ENCODE peak calls at places on chromosomes 1 and 21, in seven cellular contexts. Y, B, G, M, N, K and D are unnamed samples.

GRCh38 chr1:18668750-18669404 is 38.2 kb downstream of the PAX7 start:
- DNase-seq in K (no peak), M (no peak), Y (no peak), B (no peak), G (no peak), N (no peak), D (no peak)

GRCh38 chr1:91622586-91622985 is 121.9 kb downstream of the CDC7 start:
- DNase-seq in B (no peak), N (no peak), Y (no peak), M (no peak), G (no peak), K (no peak), D (no peak)

GRCh38 chr21:43585924-43586411 is 73.3 kb downstream of the HSF2BP start:
- DNase-seq in M (no peak), B (peak), N (no peak), G (peak), K (peak), Y (peak), D (peak)

GRCh38 chr1:18294437-18295176 is 186.1 kb upstream of the KLHDC7A start:
- DNase-seq in N (no peak), M (peak), Y (no peak), G (no peak), K (no peak), B (peak), D (peak)

GRCh38 chr21:17386498-17386897 is 126.3 kb upstream of the CXADR start:
- DNase-seq in K (no peak), N (no peak), M (no peak), B (peak), Y (no peak), G (no peak), D (no peak)

GRCh38 chr1:218671573-218671972 is 326.4 kb downstream of the TGFB2 start:
- DNase-seq in M (no peak), B (no peak), K (peak), Y (no peak), G (peak), N (no peak), D (no peak)

GRCh38 chr1:68725353-68725752 is 228.5 kb upstream of the DEPDC1 start:
- DNase-seq in B (no peak), K (no peak), Y (no peak), N (no peak), M (no peak), G (no peak), D (no peak)

GRCh38 chr1:153679337-153680119 is 1.0 kb downstream of the NPR1 start:
- DNase-seq in B (no peak), K (peak), G (no peak), N (no peak), Y (no peak), M (no peak), D (no peak)

GRCh38 chr1:163083690-163084089 is 14.5 kb downstream of the RGS4 start:
- DNase-seq in N (no peak), M (no peak), G (peak), K (peak), Y (no peak), B (no peak), D (no peak)

GRCh38 chr1:157415661-157416060 is 136.7 kb downstream of the FCRL5 start:
- DNase-seq in M (no peak), K (no peak), N (no peak), B (no peak), Y (no peak), G (no peak), D (no peak)

GRCh38 chr1:10814312-10814711 is 17.9 kb upstream of the CASZ1 start:
- DNase-seq in B (no peak), Y (no peak), M (no peak), G (no peak), K (no peak), N (no peak), D (no peak)

GRCh38 chr1:204574856-204575145 is 58.6 kb downstream of the MDM4 start:
- DNase-seq in B (no peak), N (no peak), Y (no peak), K (no peak), M (no peak), G (peak), D (no peak)

GRCh38 chr1:29236993-29237905 is 927 bp downstream of the PTPRU start:
- DNase-seq in Y (no peak), N (peak), K (peak), B (peak), M (no peak), G (peak), D (no peak)

GRCh38 chr21:41817228-41817627 is 50.4 kb upstream of the RIPK4 start:
- DNase-seq in N (peak), K (peak), G (peak), M (no peak), B (peak), Y (peak), D (peak)

GRCh38 chr1:177959793-177960515 is 9.9 kb downstream of the SEC16B start:
- DNase-seq in M (no peak), Y (no peak), N (no peak), K (peak), G (peak), B (peak), D (no peak)

GRCh38 chr1:1916882-1917281 is 1.8 kb downstream of the CALML6 start:
- DNase-seq in G (no peak), M (no peak), K (no peak), B (no peak), Y (no peak), N (no peak), D (peak)

GRCh38 chr1:1244192-1244811 is 2.2 kb downstream of the C1QTNF12 start:
- DNase-seq in N (no peak), B (no peak), G (no peak), M (no peak), K (no peak), Y (no peak), D (no peak)

GRCh38 chr1:91729621-91730348 is 156.2 kb downstream of the TGFBR3 start:
- DNase-seq in M (no peak), B (no peak), K (no peak), G (no peak), N (no peak), Y (no peak), D (no peak)

GRCh38 chr1:34360574-34360973 is 183.9 kb downstream of the C1orf94 start:
- DNase-seq in G (no peak), B (no peak), K (no peak), M (no peak), N (no peak), Y (no peak), D (peak)

GRCh38 chr1:39779821-39780220 is 8.7 kb upstream of the OXCT2 start:
- DNase-seq in Y (no peak), N (no peak), B (no peak), M (no peak), G (no peak), K (no peak), D (no peak)

GRCh38 chr1:235745448-235746136 is 96.0 kb upstream of the GNG4 start:
- DNase-seq in Y (no peak), G (peak), N (no peak), B (no peak), K (no peak), M (no peak), D (no peak)

GRCh38 chr1:246647113-246647512 is 77.1 kb upstream of the SCCPDH start:
- DNase-seq in M (peak), Y (no peak), K (peak), G (peak), N (peak), B (peak), D (peak)

GRCh38 chr1:6651889-6652288 is 27.2 kb downstream of the THAP3 start:
- DNase-seq in N (no peak), K (no peak), B (no peak), M (no peak), Y (no peak), G (no peak), D (no peak)

GRCh38 chr1:6645022-6645421 is 20.4 kb downstream of the THAP3 start:
- DNase-seq in M (no peak), K (no peak), B (no peak), Y (no peak), G (no peak), N (no peak), D (no peak)

GRCh38 chr1:6646499-6647148 is 22.0 kb downstream of the THAP3 start:
- DNase-seq in B (peak), M (no peak), N (no peak), G (peak), K (peak), Y (no peak), D (peak)

GRCh38 chr1:6652986-6653385 is 28.3 kb downstream of the THAP3 start:
- DNase-seq in K (no peak), Y (no peak), B (no peak), G (no peak), M (no peak), N (no peak), D (no peak)

DNA sequence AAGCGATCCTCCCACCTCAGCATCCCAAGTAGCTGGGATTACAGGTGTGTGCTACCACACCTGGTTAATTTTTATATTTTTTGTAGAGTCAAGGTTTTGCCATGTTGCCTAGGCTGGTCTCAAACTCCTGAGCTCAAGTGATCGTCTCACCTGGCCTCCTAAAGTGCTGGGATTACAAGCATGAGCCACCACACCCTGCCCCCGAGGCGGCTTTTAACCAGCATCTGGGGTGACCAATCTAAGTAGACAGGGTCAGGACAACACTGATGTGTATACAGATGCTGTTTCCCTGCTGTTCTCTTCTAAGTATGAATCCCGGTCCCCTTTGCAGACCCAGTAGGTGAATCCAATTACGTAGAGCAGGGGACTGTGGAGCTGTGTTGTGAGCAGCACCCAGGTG is 23.9 kb downstream of the THAP3 start:
- DNase-seq in B (no peak), M (no peak), Y (no peak), G (no peak), K (no peak), N (peak), D (no peak)
- H3K18ac ChIP-seq in B (no peak), M (no peak), Y (no peak), G (no peak), K (no peak), N (no peak), D (no peak)

GRCh38 chr21:28485301-28486022 is 507.2 kb downstream of the LTN1 start:
- DNase-seq in B (no peak), M (no peak), G (peak), Y (no peak), N (no peak), K (no peak), D (no peak)
- H3K4ac ChIP-seq in B (no peak), M (no peak), G (peak), Y (no peak), N (no peak), K (no peak), D (no peak)

DNA sequence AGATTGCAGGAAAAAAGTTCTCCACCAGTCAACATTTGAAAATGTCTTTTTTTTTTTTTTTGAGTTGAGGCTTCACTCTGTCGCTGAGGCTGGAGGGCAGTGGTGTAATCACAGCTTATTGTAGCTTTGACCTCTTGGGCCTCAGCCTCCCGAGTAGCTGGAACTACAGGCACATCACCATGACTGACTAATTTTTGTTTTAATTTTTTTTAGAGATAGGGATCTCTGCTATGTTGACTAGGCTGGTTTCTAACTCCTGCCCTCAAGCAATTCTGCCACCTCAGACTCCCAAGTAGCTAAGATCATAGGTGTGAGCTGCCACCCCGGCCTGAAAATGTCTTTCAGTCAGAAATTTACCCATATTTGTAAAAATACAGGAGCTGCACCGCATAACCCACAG is 30.6 kb upstream of the USP24 start:
- DNase-seq in B (no peak), M (no peak), K (peak), N (peak), G (no peak), Y (no peak), D (no peak)
- H2AK5ac ChIP-seq in B (no peak), M (no peak), K (no peak), N (no peak), G (no peak), Y (no peak), D (no peak)

DNA sequence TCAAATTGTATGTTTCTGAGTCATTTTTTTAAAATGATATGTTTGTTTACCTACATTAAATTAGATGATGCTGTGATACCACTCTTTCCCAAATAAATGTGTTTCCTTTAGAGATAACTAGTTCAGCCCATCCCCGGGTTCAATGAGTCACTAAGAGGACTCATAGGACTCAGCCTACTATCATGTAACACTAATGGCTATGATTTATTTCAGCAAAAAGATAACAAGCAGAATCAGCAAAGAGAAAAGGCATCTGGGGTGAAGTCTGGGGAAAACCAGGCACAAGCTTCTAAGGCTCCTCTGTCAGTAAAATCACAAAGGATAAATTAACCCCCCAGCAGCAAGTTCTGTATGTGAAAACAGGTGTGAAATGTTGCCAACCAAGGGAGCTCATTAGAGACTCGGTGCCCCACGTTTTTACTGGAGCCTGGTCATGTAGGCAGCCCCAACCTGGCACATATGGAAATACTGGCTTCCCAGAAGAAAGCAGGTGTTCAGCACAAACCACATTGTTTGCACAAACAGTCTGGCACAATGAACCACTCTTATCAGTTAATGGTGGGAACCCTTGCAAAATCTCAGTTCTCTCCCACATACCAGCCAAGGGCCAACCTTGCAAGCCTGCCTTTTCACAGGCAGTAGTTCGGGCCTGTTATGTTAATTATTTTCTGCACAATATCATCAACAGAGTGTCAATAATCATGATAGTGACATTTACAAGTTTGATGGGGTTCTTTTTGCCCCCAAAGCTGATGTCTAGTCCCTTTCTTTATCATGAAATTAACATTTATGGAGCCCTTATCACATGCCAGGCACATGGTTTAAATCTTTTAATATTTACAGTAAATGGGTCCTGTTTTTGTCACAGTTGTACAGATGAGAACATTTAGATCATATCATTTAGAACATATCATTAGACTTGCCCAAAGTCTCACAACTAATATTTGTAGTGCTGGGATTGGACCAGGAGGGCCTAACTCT is 23.1 kb upstream of the CNN3 start:
- DNase-seq in N (no peak), Y (no peak), K (peak), B (no peak), G (peak), M (no peak), D (no peak)
- H3K18ac ChIP-seq in N (no peak), Y (no peak), K (peak), B (no peak), G (no peak), M (no peak), D (no peak)

GRCh38 chr1:107702946-107703571 is 261.9 kb downstream of the VAV3 start:
- DNase-seq in K (no peak), N (no peak), M (no peak), Y (no peak), B (no peak), G (no peak), D (no peak)
- H3K4ac ChIP-seq in K (no peak), N (no peak), M (no peak), Y (no peak), B (no peak), G (no peak), D (no peak)

DNA sequence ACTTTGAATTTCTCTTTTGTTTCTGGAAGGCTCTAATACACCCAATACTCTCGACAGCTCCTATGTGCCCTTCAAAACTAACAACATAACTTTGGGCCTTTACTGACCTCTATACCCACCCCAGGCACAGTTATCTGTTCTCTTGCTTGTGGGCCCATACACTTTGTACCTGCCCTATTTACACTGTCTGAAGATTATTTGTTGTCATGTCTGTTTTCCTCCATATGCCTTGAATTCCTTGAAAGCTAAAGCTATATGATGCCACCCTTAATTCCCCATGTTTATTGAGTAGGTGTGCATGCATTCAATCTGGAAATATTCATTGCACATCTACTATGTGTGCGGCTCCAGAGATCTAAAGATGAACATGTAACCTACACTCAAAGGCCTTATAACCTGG is 267.6 kb downstream of the PLPP3 start:
- DNase-seq in M (no peak), G (no peak), N (no peak), B (no peak), Y (no peak), K (no peak), D (no peak)
- H2AK5ac ChIP-seq in M (no peak), G (no peak), N (no peak), B (no peak), Y (no peak), K (no peak), D (no peak)